ENCODE peak calls at places on chromosomes 2 and 18, in four cellular contexts. G, T, A and O are unnamed samples. For H3K27me3, the result is how much of the 10 kb centered on the place peaks cover.

GRCh38 chr18:22432672-22433137 is 15.0 kb upstream of the CTAGE1 start:
- DNase-seq in G (no peak), T (no peak), A (no peak), O (peak)

GRCh38 chr18:5066380-5066977 is 130.6 kb downstream of the AKAIN1 start:
- DNase-seq in G (peak), T (no peak), A (no peak), O (no peak)

GRCh38 chr2:193461431-193461946 is 1266.8 kb upstream of the TMEFF2 start:
- DNase-seq in G (no peak), T (no peak), A (no peak), O (no peak)

GRCh38 chr2:16348821-16349515 is 316.7 kb downstream of the CYRIA start:
- DNase-seq in G (no peak), T (no peak), A (no peak), O (no peak)

GRCh38 chr18:11736656-11737055 is 47.6 kb downstream of the GNAL start:
- DNase-seq in G (no peak), T (no peak), A (no peak), O (no peak)

GRCh38 chr18:21686282-21687105 is 18.1 kb downstream of the ABHD3 start:
- DNase-seq in G (no peak), T (no peak), A (no peak), O (no peak)

GRCh38 chr2:205730191-205730590 is 47.9 kb downstream of the NRP2 start:
- DNase-seq in G (no peak), T (no peak), A (no peak), O (peak)

GRCh38 chr18:43159091-43159490 is 43.6 kb upstream of the RIT2 start:
- DNase-seq in G (no peak), T (no peak), A (no peak), O (no peak)

GRCh38 chr18:44341759-44342158 is 338.9 kb upstream of the SETBP1 start:
- DNase-seq in G (no peak), T (no peak), A (no peak), O (no peak)

GRCh38 chr2:196380575-196380974 is 209.2 kb upstream of the STK17B start:
- DNase-seq in G (no peak), T (no peak), A (no peak), O (no peak)

GRCh38 chr2:31932589-31932988 is 78.2 kb downstream of the MEMO1 start:
- DNase-seq in G (no peak), T (no peak), A (no peak), O (no peak)

GRCh38 chr2:219897456-219897855 is 270.0 kb downstream of the SLC4A3 start:
- DNase-seq in G (no peak), T (no peak), A (no peak), O (no peak)

GRCh38 chr2:133412637-133413164 is 155.6 kb downstream of the NCKAP5 start:
- DNase-seq in G (no peak), T (no peak), A (no peak), O (no peak)

GRCh38 chr2:133414486-133415209 is 153.6 kb downstream of the NCKAP5 start:
- DNase-seq in G (no peak), T (no peak), A (no peak), O (no peak)

GRCh38 chr2:133415210-133415876 is 152.9 kb downstream of the NCKAP5 start:
- DNase-seq in G (no peak), T (no peak), A (no peak), O (no peak)

GRCh38 chr2:133413863-133414262 is 154.4 kb downstream of the NCKAP5 start:
- DNase-seq in G (no peak), T (no peak), A (no peak), O (no peak)

DNA sequence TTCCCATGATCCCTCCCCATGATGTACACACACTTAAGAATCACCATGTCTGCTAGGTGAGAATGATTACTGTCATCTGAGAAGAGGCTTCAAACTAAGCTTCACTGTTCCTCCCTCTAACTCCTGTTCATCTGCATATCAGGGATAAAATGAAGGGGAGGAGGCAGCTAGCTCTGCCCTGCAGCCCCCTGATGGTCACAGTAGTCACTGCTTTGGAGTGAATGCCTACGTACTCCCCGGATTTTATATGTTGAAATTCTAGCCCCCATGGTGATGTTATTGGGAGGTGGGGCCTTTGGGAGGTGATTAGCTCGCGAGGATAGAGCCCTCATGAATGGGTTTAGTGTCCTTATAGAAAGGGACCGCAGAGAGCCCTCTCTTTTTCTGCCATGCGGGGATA is 156.4 kb downstream of the NCKAP5 start:
- DNase-seq in G (no peak), T (no peak), A (no peak), O (no peak)
- TF ChIP-seq CTCF in G (peak), T (no peak), A (no peak), O (no peak)

GRCh38 chr2:1238571-1239138 is 174.6 kb upstream of the TPO start:
- DNase-seq in G (no peak), T (no peak), A (no peak), O (no peak)
- H3K27me3 ChIP-seq in G (under half), T (under half), A (under half), O (under half)

DNA sequence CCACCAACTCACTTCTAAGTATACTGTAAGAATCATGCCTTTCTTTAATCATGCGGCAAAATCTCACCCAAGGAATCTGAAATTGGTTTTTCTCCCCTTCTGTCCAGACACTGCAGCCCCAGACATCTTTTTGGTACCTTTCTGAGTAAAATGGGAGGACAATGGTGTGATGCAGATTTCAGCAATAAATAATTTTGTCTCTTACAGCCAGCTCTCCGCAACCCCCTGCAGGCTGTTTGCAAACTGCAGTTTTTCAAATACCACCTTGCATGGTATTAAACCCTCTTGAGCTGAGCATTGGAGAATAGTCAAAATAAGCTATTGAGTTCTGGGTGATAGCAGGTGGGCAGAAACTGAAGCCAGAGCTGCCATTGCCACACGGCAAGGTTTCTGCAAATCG is 32.2 kb downstream of the GPR39 start:
- DNase-seq in G (peak), T (no peak), A (no peak), O (peak)
- TF ChIP-seq CTCF in G (peak), T (no peak), A (peak), O (peak)

GRCh38 chr2:102478686-102479470 is 5.9 kb downstream of the SLC9A4 start:
- DNase-seq in G (peak), T (peak), A (no peak), O (no peak)
- H3K27me3 ChIP-seq in G (under half), T (under half), A (under half), O (under half)

GRCh38 chr2:127067620-127068350 is 39.2 kb downstream of the BIN1 start:
- DNase-seq in G (peak), T (peak), A (peak), O (peak)

GRCh38 chr2:127070221-127070620 is 36.7 kb downstream of the BIN1 start:
- DNase-seq in G (no peak), T (no peak), A (no peak), O (no peak)

GRCh38 chr2:127066942-127067341 is 40.0 kb downstream of the BIN1 start:
- DNase-seq in G (no peak), T (no peak), A (no peak), O (no peak)

GRCh38 chr2:127069003-127069402 is 38.0 kb downstream of the BIN1 start:
- DNase-seq in G (no peak), T (no peak), A (no peak), O (no peak)

DNA sequence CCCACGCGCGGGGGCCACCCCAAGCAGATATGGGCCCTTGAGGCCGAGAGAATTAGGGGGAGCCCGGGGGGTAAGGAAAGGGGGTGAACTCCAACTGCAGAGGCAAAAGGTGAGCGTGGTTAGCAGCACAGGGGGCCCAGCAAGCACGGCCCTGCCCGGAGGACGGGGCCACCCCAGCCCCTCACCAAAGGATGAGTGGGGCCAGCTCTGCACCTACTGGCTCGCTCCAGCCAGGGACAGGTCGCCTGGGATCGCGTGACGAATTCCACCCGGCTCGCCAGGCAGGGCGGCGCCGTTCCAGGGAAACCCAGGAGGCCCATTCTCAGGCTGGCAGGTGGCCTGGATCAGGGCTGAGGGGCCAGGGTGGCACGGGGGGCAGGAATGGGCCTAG is 38.6 kb downstream of the BIN1 start:
- DNase-seq in G (no peak), T (no peak), A (no peak), O (no peak)
- TF ChIP-seq CTCF in G (no peak), T (no peak), A (no peak), O (no peak)

GRCh38 chr2:33210626-33211025 is 263.9 kb downstream of the LTBP1 start:
- DNase-seq in G (no peak), T (no peak), A (no peak), O (no peak)
- H3K27me3 ChIP-seq in G (under half), T (under half), A (under half), O (under half)

DNA sequence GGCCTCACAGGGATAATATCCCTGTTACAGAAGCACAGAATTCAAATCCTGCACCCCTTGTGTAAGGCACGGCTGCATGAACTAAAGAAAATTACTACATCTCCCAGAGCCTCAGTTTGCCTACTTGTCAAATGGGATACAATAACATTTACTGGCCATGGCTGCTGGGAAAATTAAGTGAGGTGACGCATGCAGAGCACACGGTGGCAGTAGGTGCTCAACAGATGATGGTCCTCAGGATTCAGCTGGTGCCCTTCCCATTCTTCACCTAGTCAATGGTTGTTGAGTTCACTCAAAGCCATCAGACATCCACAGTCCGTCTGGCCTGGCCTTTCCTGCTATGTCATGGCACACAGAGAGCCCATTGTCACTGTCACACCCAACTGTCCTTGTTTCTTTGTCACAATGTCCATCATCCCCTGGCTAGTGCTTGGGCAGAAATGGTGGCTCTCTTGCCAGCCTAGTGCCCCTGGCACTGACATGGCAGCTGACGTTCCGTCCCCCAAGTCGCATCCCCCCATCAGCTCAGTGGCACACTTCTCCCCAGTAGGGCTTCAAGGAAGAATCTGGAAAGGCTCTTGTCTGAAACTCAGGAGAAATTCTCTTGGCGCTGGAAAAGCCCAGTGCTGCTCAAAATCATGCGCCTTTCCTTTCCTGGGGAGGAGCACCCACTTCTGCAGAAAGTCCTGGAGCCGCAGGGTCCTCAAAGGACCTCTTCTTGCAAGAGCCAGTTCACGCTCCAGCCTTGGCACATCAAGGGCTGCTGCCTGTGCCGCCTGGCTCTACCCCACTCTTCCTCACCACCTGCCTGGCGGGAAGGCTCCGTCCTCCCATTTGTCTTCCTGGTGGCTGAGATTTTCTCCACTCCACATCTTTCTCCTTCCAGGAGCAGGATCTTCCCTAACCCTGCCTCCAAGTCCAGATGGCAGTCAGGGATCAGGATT is 55.9 kb upstream of the SLC66A3 start:
- DNase-seq in G (no peak), T (peak), A (no peak), O (no peak)
- TF ChIP-seq CTCF in G (no peak), T (no peak), A (no peak), O (no peak)

DNA sequence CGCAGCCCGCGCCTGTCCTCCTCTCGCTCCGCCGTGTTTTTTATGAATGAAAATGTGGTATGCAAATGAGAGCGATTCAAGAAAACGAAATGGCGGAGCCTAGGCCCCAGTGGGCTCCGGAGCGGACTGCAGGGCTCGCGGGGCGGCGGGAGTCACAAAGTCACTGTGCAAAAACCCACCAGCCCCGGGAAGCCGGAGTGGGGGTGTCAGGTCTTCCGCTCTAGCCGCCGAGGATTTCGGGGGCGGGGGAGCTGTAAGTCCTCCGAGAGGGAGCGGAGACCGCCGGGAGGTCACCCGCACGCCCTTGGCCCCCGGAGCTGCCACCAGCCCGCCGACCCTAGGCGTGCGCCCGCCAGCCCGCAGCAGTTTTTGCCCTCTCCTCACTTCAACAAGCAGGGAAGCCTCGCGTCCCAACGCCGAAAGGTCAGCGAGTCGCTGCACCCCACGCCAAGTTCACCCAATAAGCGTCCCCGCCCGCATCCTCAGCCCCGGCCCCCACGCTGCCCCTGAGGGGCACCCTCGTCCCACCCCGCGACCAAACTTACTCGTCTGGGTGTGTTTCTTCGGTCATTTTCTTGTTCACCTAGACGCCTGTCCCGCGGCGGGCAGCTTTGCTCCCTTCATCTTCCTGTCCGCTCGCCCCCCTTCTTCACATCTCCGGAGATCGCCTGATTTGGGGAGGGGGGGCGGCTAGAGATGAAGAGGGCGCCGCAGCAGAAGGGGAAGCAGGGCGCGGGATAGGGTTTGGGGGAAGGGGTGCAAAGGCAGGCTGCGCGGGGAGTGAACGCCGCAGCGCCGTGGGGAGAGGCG is 777 bp downstream of the SPRED2 start:
- DNase-seq in G (peak), T (peak), A (peak), O (peak)
- H3K27me3 ChIP-seq in G (under half), T (under half), A (under half), O (under half)

GRCh38 chr2:240387669-240388358 is 47.6 kb upstream of the GPC1 start:
- DNase-seq in G (no peak), T (peak), A (no peak), O (no peak)
- TF ChIP-seq CTCF in G (no peak), T (no peak), A (no peak), O (no peak)

DNA sequence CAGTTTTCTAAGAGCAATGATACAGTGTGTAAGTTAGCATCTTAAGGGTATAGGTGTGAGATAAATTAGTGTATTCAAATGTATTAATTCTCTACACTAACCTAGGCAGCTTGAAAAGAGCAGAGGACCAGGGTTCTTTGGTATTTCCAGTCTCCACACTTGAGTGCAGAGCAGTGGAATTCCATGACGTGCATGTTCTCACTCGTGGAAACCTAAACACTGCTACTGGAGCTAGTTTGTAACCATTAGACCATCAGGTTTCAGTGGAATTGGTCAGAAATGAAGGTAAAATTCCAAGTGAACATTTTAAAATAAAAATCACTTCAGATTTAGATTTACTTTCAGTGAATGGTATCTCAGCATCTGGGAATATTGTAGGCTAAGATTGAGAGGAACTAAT is 9.0 kb downstream of the SPTBN1 start:
- DNase-seq in G (no peak), T (no peak), A (no peak), O (peak)
- H3K27me3 ChIP-seq in G (under half), T (under half), A (under half), O (under half)